ENCODE peak calls at places on chromosomes 7 and 10, in five cellular contexts. H is left ventricle myocardium inferior, Z is psoas muscle, W is thoracic aorta, J is A549. E is an unnamed sample.
A peak's percentile ranks its signal among the peaks of the same experiment; 100 is the strongest.

GRCh38 chr10:78802866-78803265 is 265.9 kb upstream of the ZMIZ1 start:
- DNase-seq in H (peak; percentile 74), Z (peak; percentile 68), W (no peak), J (no peak), E (peak; percentile 70)

GRCh38 chr10:119859422-119860258 is 13.0 kb downstream of the MCMBP start:
- DNase-seq in H (no peak), Z (no peak), W (no peak), J (peak; percentile 24), E (no peak)

GRCh38 chr7:116726713-116727431 is 54.9 kb downstream of the MET start:
- DNase-seq in H (no peak), Z (no peak), W (no peak), J (no peak), E (no peak)

GRCh38 chr10:24908793-24909423 is 43.5 kb downstream of the PRTFDC1 start:
- DNase-seq in H (no peak), Z (no peak), W (no peak), J (peak; percentile 25), E (no peak)

GRCh38 chr10:60130130-60130579 is 223.8 kb upstream of the CCDC6 start:
- DNase-seq in H (no peak), Z (no peak), W (no peak), J (no peak), E (no peak)

GRCh38 chr10:110609592-110609991 is 34.5 kb upstream of the RBM20 start:
- DNase-seq in H (no peak), Z (peak; percentile 42), W (no peak), J (peak; percentile 18), E (no peak)

GRCh38 chr10:46046261-46046660 is at the start of gene MSMB:
- DNase-seq in H (no peak), Z (no peak), W (no peak), J (no peak), E (no peak)

GRCh38 chr7:867406-868188 is 8.8 kb upstream of the GET4 start:
- DNase-seq in H (no peak), Z (peak; percentile 67), W (peak; percentile 60), J (peak; percentile 21), E (peak; percentile 82)

GRCh38 chr10:96832721-96833219 is 672 bp downstream of the LCOR start:
- DNase-seq in H (peak; percentile 88), Z (peak; percentile 88), W (peak; percentile 47), J (peak; percentile 87), E (peak; percentile 96)

GRCh38 chr10:12561720-12562119 is 212.4 kb downstream of the CAMK1D start:
- DNase-seq in H (no peak), Z (no peak), W (no peak), J (no peak), E (no peak)

GRCh38 chr10:3852147-3852904 is 67.3 kb upstream of the KLF6 start:
- DNase-seq in H (peak; percentile 34), Z (peak; percentile 56), W (peak; percentile 69), J (peak; percentile 94), E (peak; percentile 86)

GRCh38 chr10:5033061-5033770 is 29.6 kb upstream of the AKR1C2 start:
- DNase-seq in H (no peak), Z (no peak), W (no peak), J (peak; percentile 61), E (no peak)

GRCh38 chr10:62231805-62232204 is 36.8 kb downstream of the RTKN2 start:
- DNase-seq in H (no peak), Z (no peak), W (no peak), J (no peak), E (no peak)

GRCh38 chr7:122883049-122883670 is 3.1 kb downstream of the CADPS2 start:
- DNase-seq in H (no peak), Z (no peak), W (no peak), J (no peak), E (no peak)

GRCh38 chr7:140206963-140207362 is 30.2 kb upstream of the KDM7A start:
- DNase-seq in H (no peak), Z (no peak), W (no peak), J (no peak), E (no peak)
- H3K4me1 ChIP-seq in H (no peaks in the 10 kb centered on the region), Z (no peaks in the 10 kb centered on the region), W (no peaks in the 10 kb centered on the region), J (no peaks in the 10 kb centered on the region), E (peaks cover 5% of the 10 kb centered on the region)

GRCh38 chr7:50673096-50673495 is 107.9 kb upstream of the DDC start:
- DNase-seq in H (no peak), Z (no peak), W (no peak), J (no peak), E (no peak)

GRCh38 chr7:50676079-50676478 is 106.6 kb downstream of the GRB10 start:
- DNase-seq in H (no peak), Z (no peak), W (no peak), J (no peak), E (no peak)

GRCh38 chr7:50674299-50674698 is 108.4 kb downstream of the GRB10 start:
- DNase-seq in H (no peak), Z (no peak), W (no peak), J (no peak), E (no peak)

GRCh38 chr7:50676754-50677153 is 105.9 kb downstream of the GRB10 start:
- DNase-seq in H (no peak), Z (no peak), W (no peak), J (no peak), E (no peak)

GRCh38 chr7:50674896-50675835 is 107.5 kb downstream of the GRB10 start:
- DNase-seq in H (no peak), Z (no peak), W (no peak), J (no peak), E (no peak)
- H3K4me1 ChIP-seq in H (peaks cover 66% of the 10 kb centered on the region), Z (peaks cover 61% of the 10 kb centered on the region), W (peaks cover 15% of the 10 kb centered on the region), J (peaks cover 7% of the 10 kb centered on the region), E (no peaks in the 10 kb centered on the region)

GRCh38 chr10:125080984-125081383 is 79.4 kb downstream of the CTBP2 start:
- DNase-seq in H (no peak), Z (no peak), W (no peak), J (no peak), E (no peak)
- H3K4me1 ChIP-seq in H (peaks cover 97% of the 10 kb centered on the region), Z (peaks cover 80% of the 10 kb centered on the region), W (peaks cover 27% of the 10 kb centered on the region), J (peaks cover 49% of the 10 kb centered on the region), E (peaks cover 5% of the 10 kb centered on the region)

GRCh38 chr7:132635127-132635526 is 58.9 kb upstream of the PLXNA4 start:
- DNase-seq in H (no peak), Z (no peak), W (no peak), J (no peak), E (no peak)
- H3K4me1 ChIP-seq in H (no peaks in the 10 kb centered on the region), Z (no peaks in the 10 kb centered on the region), W (no peaks in the 10 kb centered on the region), J (no peaks in the 10 kb centered on the region), E (no peaks in the 10 kb centered on the region)

GRCh38 chr10:93595378-93596288 is 5.4 kb downstream of the RBP4 start:
- DNase-seq in H (no peak), Z (no peak), W (no peak), J (no peak), E (no peak)
- H3K4me1 ChIP-seq in H (peaks cover 14% of the 10 kb centered on the region), Z (no peaks in the 10 kb centered on the region), W (no peaks in the 10 kb centered on the region), J (peaks cover 4% of the 10 kb centered on the region), E (no peaks in the 10 kb centered on the region)

GRCh38 chr7:101087334-101088068 is 2.2 kb downstream of the TRIM56 start:
- DNase-seq in H (no peak), Z (no peak), W (no peak), J (no peak), E (no peak)
- H3K4me1 ChIP-seq in H (peaks cover 50% of the 10 kb centered on the region), Z (peaks cover 10% of the 10 kb centered on the region), W (peaks cover 20% of the 10 kb centered on the region), J (peaks cover 16% of the 10 kb centered on the region), E (peaks cover 52% of the 10 kb centered on the region)

E was measured in left lung.